ENCODE peak calls at places on chromosomes 1 and 21, in nine cellular contexts. H is iPS DF 6.9, T is body of pancreas, X is tibial artery, S is endodermal cell, I is lung, V is GM23338, R is upper lobe of right lung, D is IMR-90. E is an unnamed sample.

GRCh38 chr1:68293609-68294353 is 61.5 kb upstream of the WLS start:
- DNase-seq in H (no peak), T (no peak), X (no peak), S (peak; percentile 98), I (no peak), V (peak; percentile 93), R (no peak), D (peak; percentile 45), E (no peak)

GRCh38 chr1:23343246-23344110 is 606 bp downstream of the HNRNPR start:
- DNase-seq in H (no peak), T (no peak), X (peak; percentile 69), S (peak; percentile 70), I (no peak), V (peak; percentile 57), R (no peak), D (peak; percentile 82), E (peak; percentile 46)

GRCh38 chr1:7117599-7118281 is 332.5 kb downstream of the CAMTA1 start:
- DNase-seq in H (peak; percentile 33), T (no peak), X (peak; percentile 69), S (peak; percentile 84), I (no peak), V (peak; percentile 87), R (no peak), D (peak; percentile 94), E (peak; percentile 5)

GRCh38 chr1:47677241-47677940 is 239.5 kb downstream of the FOXD2 start:
- DNase-seq in H (no peak), T (no peak), X (no peak), S (peak; percentile 44), I (peak; percentile 23), V (no peak), R (peak; percentile 48), D (no peak), E (no peak)

GRCh38 chr21:37433441-37433840 is 66.9 kb downstream of the DYRK1A start:
- DNase-seq in H (no peak), T (no peak), X (no peak), S (no peak), I (no peak), V (no peak), R (no peak), D (no peak), E (no peak)

GRCh38 chr1:42817976-42818375 is 779 bp upstream of the SVBP start:
- DNase-seq in H (no peak), T (no peak), X (no peak), S (no peak), I (no peak), V (no peak), R (no peak), D (no peak), E (no peak)

GRCh38 chr1:205144751-205145150 is 23.0 kb upstream of the RBBP5 start:
- DNase-seq in H (no peak), T (no peak), X (no peak), S (no peak), I (no peak), V (no peak), R (no peak), D (peak; percentile 79), E (no peak)

GRCh38 chr1:201937624-201938212 is 8.6 kb downstream of the LMOD1 start:
- DNase-seq in H (no peak), T (no peak), X (no peak), S (no peak), I (no peak), V (no peak), R (no peak), D (peak; percentile 93), E (no peak)

GRCh38 chr1:55368698-55369097 is 153.5 kb upstream of the USP24 start:
- DNase-seq in H (no peak), T (no peak), X (no peak), S (no peak), I (peak; percentile 9), V (no peak), R (no peak), D (no peak), E (no peak)

GRCh38 chr1:31796707-31797106 is 19.1 kb downstream of the SPOCD1 start:
- DNase-seq in H (no peak), T (no peak), X (peak; percentile 33), S (no peak), I (no peak), V (no peak), R (no peak), D (no peak), E (no peak)

GRCh38 chr1:37853157-37853556 is 6.2 kb downstream of the MTF1 start:
- DNase-seq in H (no peak), T (no peak), X (no peak), S (no peak), I (no peak), V (no peak), R (no peak), D (no peak), E (no peak)

GRCh38 chr21:36696390-36696639 is 2.6 kb upstream of the SIM2 start:
- DNase-seq in H (no peak), T (no peak), X (no peak), S (peak; percentile 61), I (no peak), V (peak; percentile 55), R (no peak), D (no peak), E (no peak)

GRCh38 chr1:229832695-229833094 is 206.6 kb downstream of the URB2 start:
- DNase-seq in H (no peak), T (no peak), X (no peak), S (no peak), I (no peak), V (no peak), R (no peak), D (no peak), E (peak; percentile 55)

GRCh38 chr1:43539726-43540434 is 9.2 kb downstream of the PTPRF start:
- DNase-seq in H (no peak), T (no peak), X (no peak), S (no peak), I (no peak), V (no peak), R (peak; percentile 47), D (no peak), E (no peak)

GRCh38 chr1:99590578-99591209 is 55.2 kb upstream of the PALMD start:
- DNase-seq in H (no peak), T (no peak), X (no peak), S (no peak), I (no peak), V (no peak), R (no peak), D (peak; percentile 94), E (no peak)

GRCh38 chr1:40783001-40783905 is at the start of gene KCNQ4:
- DNase-seq in H (no peak), T (peak; percentile 61), X (peak; percentile 89), S (peak; percentile 90), I (peak; percentile 41), V (peak; percentile 84), R (peak; percentile 82), D (no peak), E (peak; percentile 27)

GRCh38 chr1:49424782-49425181 is 599.0 kb downstream of the AGBL4 start:
- DNase-seq in H (no peak), T (no peak), X (no peak), S (no peak), I (no peak), V (no peak), R (no peak), D (no peak), E (no peak)

DNA sequence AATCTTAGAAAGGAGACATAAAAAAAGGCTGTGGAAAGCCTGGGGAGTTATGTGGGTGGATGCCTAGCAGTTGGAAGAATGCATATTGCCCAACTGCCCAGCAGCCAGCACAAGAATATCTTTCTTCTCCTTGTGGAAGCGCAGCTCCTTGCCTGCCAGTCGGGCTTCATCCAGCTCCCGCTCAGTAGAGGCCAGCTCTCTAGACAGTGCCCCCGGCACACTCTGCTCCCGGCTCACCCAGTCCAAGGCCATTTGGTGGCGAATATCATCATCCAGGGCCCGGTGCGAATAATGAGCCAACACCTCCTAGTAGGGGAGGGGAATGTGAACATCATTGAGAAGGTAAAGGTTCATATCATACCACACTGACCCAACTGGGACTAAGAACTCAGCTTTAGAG is 9.0 kb upstream of the RBM8A start:
- DNase-seq in H (no peak), T (no peak), X (no peak), S (no peak), I (no peak), V (no peak), R (no peak), D (no peak), E (no peak)
- H3K27ac ChIP-seq in H (no peak overlapping the region), T (no peak overlapping the region), X (no peak overlapping the region), S (no peak overlapping the region), I (no peak overlapping the region), V (no peak overlapping the region), R (no peak overlapping the region), D (no peak overlapping the region), E (no peak overlapping the region)

DNA sequence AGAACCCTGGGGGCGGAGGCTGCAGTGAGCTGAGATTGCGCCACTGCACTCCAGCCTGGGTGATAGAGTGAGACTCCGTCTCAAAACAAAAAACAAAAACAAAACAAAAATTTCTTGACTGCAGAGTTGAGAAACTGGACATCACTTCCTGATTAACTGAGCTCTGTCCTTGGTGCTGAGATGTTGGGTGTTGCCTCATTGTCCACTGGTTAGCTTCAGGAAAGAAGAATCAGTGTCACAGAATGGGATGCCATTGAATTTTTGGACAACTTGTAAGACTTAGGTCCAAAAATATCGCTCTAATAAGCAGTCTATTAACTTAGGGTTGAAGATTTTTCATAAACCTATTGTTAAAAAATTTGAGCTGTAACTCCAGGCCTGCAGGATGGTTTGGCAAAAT is 23.8 kb upstream of the KCNA10 start:
- DNase-seq in H (no peak), T (no peak), X (no peak), S (peak; percentile 72), I (no peak), V (peak; percentile 51), R (no peak), D (peak; percentile 43), E (no peak)
- H3K27ac ChIP-seq in H (no peak overlapping the region), T (no peak overlapping the region), X (no peak overlapping the region), S (no peak overlapping the region), I (no peak overlapping the region), V (no peak overlapping the region), R (no peak overlapping the region), D (no peak overlapping the region), E (no peak overlapping the region)

DNA sequence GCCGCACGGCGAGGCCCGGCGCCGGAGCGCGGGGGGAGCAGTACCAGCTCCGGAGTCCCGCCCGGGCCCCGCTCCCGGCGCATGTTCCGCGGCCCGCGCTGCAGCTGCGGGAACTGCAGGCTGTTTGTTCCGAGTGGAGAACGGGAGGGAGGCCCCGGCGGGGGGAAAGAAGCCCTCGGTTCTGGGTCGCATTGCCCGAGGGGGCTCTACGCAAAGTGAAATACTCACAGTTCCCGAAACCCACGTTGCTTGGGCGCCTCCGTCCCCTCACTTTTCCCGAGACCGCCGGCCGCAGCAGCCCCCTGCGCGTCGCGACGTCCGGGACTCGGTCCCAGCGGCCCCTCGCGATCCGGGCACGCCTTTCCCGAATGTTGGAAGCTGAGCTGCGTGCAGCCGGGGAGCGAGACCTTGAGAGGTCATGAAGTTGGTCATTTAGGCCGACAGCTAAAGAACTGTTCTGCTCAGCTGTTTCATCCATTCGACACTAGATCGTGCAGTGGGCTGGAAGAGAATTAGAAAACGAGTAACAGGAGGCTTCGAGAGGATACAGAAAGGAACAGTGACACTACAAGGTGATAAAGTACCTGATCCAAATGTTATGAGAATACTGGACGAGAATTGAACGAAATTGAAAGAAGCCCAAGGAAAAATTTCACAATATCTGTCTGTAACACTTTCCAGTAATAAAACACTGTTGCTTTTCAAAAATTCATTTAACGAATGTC is 596 bp upstream of the LIN9 start:
- DNase-seq in H (no peak), T (no peak), X (no peak), S (no peak), I (peak; percentile 29), V (peak; percentile 40), R (no peak), D (no peak), E (peak; percentile 30)
- H3K27ac ChIP-seq in H (no peak overlapping the region), T (peak overlapping the region; percentile 69), X (peak overlapping the region; percentile 75), S (peak overlapping the region; percentile 80), I (peak overlapping the region; percentile 32), V (no peak overlapping the region), R (peak overlapping the region; percentile 56), D (peak overlapping the region; percentile 41), E (peak overlapping the region; percentile 81)

GRCh38 chr21:40337981-40338380 is 470.7 kb downstream of the PCP4 start:
- DNase-seq in H (no peak), T (no peak), X (no peak), S (no peak), I (no peak), V (no peak), R (no peak), D (no peak), E (no peak)
- H3K27ac ChIP-seq in H (no peak overlapping the region), T (no peak overlapping the region), X (no peak overlapping the region), S (no peak overlapping the region), I (no peak overlapping the region), V (no peak overlapping the region), R (no peak overlapping the region), D (no peak overlapping the region), E (no peak overlapping the region)

E was measured in small intestine.